ENCODE peak calls at places on chromosomes 13 and 19, in five cellular contexts. P is dorsolateral prefrontal cortex, F is SK-N-SH, Y is NB4, X is fibroblast of the aortic adventitia. G is an unnamed sample.

GRCh38 chr19:931860-932646 is 6.2 kb downstream of the ARID3A start:
- DNase-seq in P (no peak), F (no peak), Y (no peak), X (no peak), G (no peak)

GRCh38 chr19:3585301-3586123 is at the start of gene GIPC3:
- DNase-seq in P (no peak), F (peak; percentile 73), Y (no peak), X (no peak), G (no peak)

GRCh38 chr13:90710355-90710754 is 637.1 kb upstream of the MIR17HG start:
- DNase-seq in P (no peak), F (no peak), Y (no peak), X (no peak), G (no peak)

GRCh38 chr19:39409207-39409885 is 2.7 kb downstream of the ZFP36 start:
- DNase-seq in P (peak; percentile 52), F (peak; percentile 75), Y (peak; percentile 72), X (no peak), G (no peak)

GRCh38 chr13:26760835-26761582 is 423 bp upstream of the GPR12 start:
- DNase-seq in P (no peak), F (peak; percentile 71), Y (peak; percentile 12), X (no peak), G (no peak)

GRCh38 chr13:113976711-113977684 is 3.1 kb upstream of the C13orf46 start:
- DNase-seq in P (no peak), F (no peak), Y (no peak), X (peak; percentile 76), G (no peak)

GRCh38 chr13:85864963-85865530 is 65.8 kb upstream of the SLITRK6 start:
- DNase-seq in P (no peak), F (peak; percentile 22), Y (peak; percentile 36), X (no peak), G (no peak)

GRCh38 chr19:29678484-29679106 is 13.3 kb downstream of the PLEKHF1 start:
- DNase-seq in P (no peak), F (peak; percentile 58), Y (no peak), X (no peak), G (no peak)

GRCh38 chr19:41753936-41754529 is 1.3 kb upstream of the CEACAM6 start:
- DNase-seq in P (peak; percentile 44), F (peak; percentile 49), Y (peak; percentile 43), X (peak; percentile 22), G (no peak)

GRCh38 chr13:112693831-112694497 is 4.1 kb downstream of the ATP11A start:
- DNase-seq in P (no peak), F (no peak), Y (peak; percentile 85), X (peak; percentile 84), G (no peak)

GRCh38 chr19:1668339-1669123 is 16.1 kb upstream of the TCF3 start:
- DNase-seq in P (no peak), F (no peak), Y (no peak), X (peak; percentile 21), G (no peak)

GRCh38 chr19:44603201-44603945 is 10.0 kb upstream of the IGSF23 start:
- DNase-seq in P (no peak), F (no peak), Y (no peak), X (peak; percentile 93), G (no peak)

GRCh38 chr13:87677334-87678234 is 6.4 kb downstream of the SLITRK5 start:
- DNase-seq in P (no peak), F (peak; percentile 63), Y (no peak), X (no peak), G (no peak)

GRCh38 chr13:43528992-43529391 is 257.8 kb downstream of the ENOX1 start:
- DNase-seq in P (no peak), F (no peak), Y (no peak), X (peak; percentile 68), G (no peak)

GRCh38 chr19:33408116-33408515 is 34.6 kb downstream of the CEBPG start:
- DNase-seq in P (no peak), F (peak; percentile 23), Y (no peak), X (no peak), G (no peak)

GRCh38 chr13:113877149-113877990 is 13.5 kb upstream of the GAS6 start:
- DNase-seq in P (no peak), F (no peak), Y (no peak), X (no peak), G (no peak)

GRCh38 chr19:2695288-2695866 is 7.1 kb downstream of the GNG7 start:
- DNase-seq in P (peak; percentile 97), F (no peak), Y (no peak), X (no peak), G (no peak)

GRCh38 chr19:11274533-11275086 is 12.3 kb upstream of the DOCK6 start:
- DNase-seq in P (no peak), F (no peak), Y (no peak), X (no peak), G (no peak)

GRCh38 chr19:21603431-21604153 is 98.2 kb downstream of the ZNF429 start:
- DNase-seq in P (no peak), F (no peak), Y (no peak), X (no peak), G (no peak)

GRCh38 chr13:37534181-37534580 is 64.4 kb downstream of the POSTN start:
- DNase-seq in P (no peak), F (no peak), Y (no peak), X (peak; percentile 88), G (no peak)

GRCh38 chr19:31096047-31096446 is 253.2 kb downstream of the TSHZ3 start:
- DNase-seq in P (no peak), F (peak; percentile 24), Y (no peak), X (no peak), G (no peak)

GRCh38 chr13:40502236-40502635 is 164.2 kb downstream of the FOXO1 start:
- DNase-seq in P (no peak), F (no peak), Y (no peak), X (peak; percentile 73), G (no peak)

GRCh38 chr19:35533822-35534521 is 716 bp downstream of the GAPDHS start:
- DNase-seq in P (no peak), F (no peak), Y (peak; percentile 33), X (peak; percentile 29), G (no peak)

GRCh38 chr13:97256343-97256783 is 34.2 kb downstream of the MBNL2 start:
- DNase-seq in P (no peak), F (no peak), Y (no peak), X (peak; percentile 99), G (peak; percentile 91)

GRCh38 chr19:1235625-1236538 is 1.9 kb downstream of the CBARP start:
- DNase-seq in P (no peak), F (peak; percentile 66), Y (no peak), X (no peak), G (no peak)

GRCh38 chr13:20492641-20493040 is 33.0 kb downstream of the CRYL1 start:
- DNase-seq in P (no peak), F (no peak), Y (peak; percentile 48), X (peak; percentile 65), G (no peak)

GRCh38 chr13:31234729-31235128 is 35.0 kb downstream of the B3GLCT start:
- DNase-seq in P (no peak), F (no peak), Y (peak; percentile 22), X (no peak), G (no peak)

GRCh38 chr13:110506396-110506795 is 55.1 kb downstream of the RAB20 start:
- DNase-seq in P (no peak), F (no peak), Y (no peak), X (no peak), G (no peak)

GRCh38 chr13:23349127-23349897 is 84.2 kb downstream of the SACS start:
- DNase-seq in P (no peak), F (no peak), Y (no peak), X (peak; percentile 46), G (no peak)

GRCh38 chr13:20249913-20250312 is 17.8 kb upstream of the GJB6 start:
- DNase-seq in P (no peak), F (no peak), Y (no peak), X (no peak), G (no peak)

GRCh38 chr19:20165971-20166592 is 932 bp upstream of the ZNF486 start:
- DNase-seq in P (no peak), F (no peak), Y (no peak), X (no peak), G (no peak)

GRCh38 chr13:24911135-24911524 is 147.2 kb downstream of the RNF17 start:
- DNase-seq in P (no peak), F (no peak), Y (peak; percentile 83), X (peak; percentile 32), G (no peak)

GRCh38 chr13:29754486-29754806 is 96.0 kb downstream of the UBL3 start:
- DNase-seq in P (no peak), F (no peak), Y (peak; percentile 24), X (peak; percentile 21), G (no peak)

GRCh38 chr19:42172261-42172660 is 40.0 kb upstream of the POU2F2 start:
- DNase-seq in P (no peak), F (no peak), Y (no peak), X (no peak), G (no peak)

GRCh38 chr13:25171517-25172302 is at the start of gene AMER2:
- DNase-seq in P (peak; percentile 91), F (peak; percentile 75), Y (no peak), X (peak; percentile 4), G (no peak)

GRCh38 chr19:38629568-38629967 is 10.6 kb downstream of the EIF3K start:
- DNase-seq in P (no peak), F (no peak), Y (no peak), X (no peak), G (no peak)

DNA sequence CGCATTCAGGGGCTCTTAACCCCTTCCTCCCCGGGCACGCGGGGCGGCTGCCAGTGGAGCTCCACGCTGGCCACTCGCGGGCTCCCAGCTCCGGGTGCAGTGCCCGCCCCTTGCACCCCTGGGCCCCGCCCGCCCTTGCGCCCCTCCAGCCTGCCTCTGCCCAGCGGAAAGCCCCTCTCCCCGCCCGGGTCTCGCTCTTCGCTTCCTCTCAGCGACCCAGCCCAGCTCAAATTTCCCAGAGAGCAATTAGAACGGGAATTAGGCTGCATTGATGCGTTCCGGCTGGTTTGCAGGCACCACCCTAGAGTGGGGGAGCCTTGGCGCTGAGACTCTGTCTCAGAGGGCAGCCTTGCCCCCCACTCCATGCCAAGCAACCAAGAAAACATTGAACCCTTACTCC is 1.8 kb upstream of the GSX1 start:
- DNase-seq in P (no peak), F (no peak), Y (no peak), X (no peak), G (no peak)
- TF ChIP-seq CTCF in P (no peak), F (no peak), Y (no peak), X (no peak), G (no peak)

GRCh38 chr19:56211718-56212117 is 9.6 kb downstream of the ZSCAN5C start:
- DNase-seq in P (no peak), F (no peak), Y (no peak), X (no peak), G (no peak)
- TF ChIP-seq CTCF in P (no peak), F (no peak), Y (no peak), X (no peak), G (no peak)

DNA sequence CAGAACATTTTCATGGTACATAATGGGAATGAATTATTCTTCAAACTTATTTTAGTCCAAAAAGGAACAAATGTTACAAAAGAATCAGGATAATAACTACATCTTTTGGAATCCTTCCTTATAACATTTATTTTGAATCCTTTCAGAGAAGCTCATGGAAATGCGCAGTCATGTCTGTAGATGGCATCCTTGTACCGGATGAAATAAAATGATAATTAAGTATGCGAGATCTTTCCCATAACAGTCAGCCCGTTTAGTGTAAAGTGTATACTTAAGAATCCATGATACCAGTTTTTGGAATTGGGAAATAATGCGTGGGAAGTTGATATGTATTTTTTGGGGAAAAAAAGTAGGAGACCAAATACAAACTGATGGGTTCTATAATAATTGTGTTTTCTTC is 418.8 kb downstream of the GPC5 start:
- DNase-seq in P (no peak), F (peak; percentile 17), Y (no peak), X (peak; percentile 28), G (no peak)
- TF ChIP-seq CTCF in P (peak; percentile 53), F (peak; percentile 64), Y (no peak), X (peak; percentile 23), G (no peak)

GRCh38 chr19:18696023-18696422 is 12.5 kb downstream of the CRTC1 start:
- DNase-seq in P (no peak), F (no peak), Y (no peak), X (no peak), G (no peak)
- TF ChIP-seq CTCF in P (no peak), F (no peak), Y (no peak), X (no peak), G (no peak)